ENCODE peak calls at places on chromosomes 13 and 19, in six cellular contexts. B is WERI-Rb-1, K is fibroblast of pulmonary artery, C is ascending aorta, A is fibroblast of lung, O is breast epithelium. D is an unnamed sample.

GRCh38 chr19:39479916-39480315 is 722 bp upstream of the TIMM50 start:
- DNase-seq in B (no peak), K (no peak), C (no peak), A (no peak), O (no peak), D (no peak)

GRCh38 chr13:35930665-35931631 is 200.2 kb downstream of the DCLK1 start:
- DNase-seq in B (no peak), K (no peak), C (no peak), A (no peak), O (no peak), D (no peak)

GRCh38 chr19:55606817-55607216 is 1.4 kb downstream of the ZNF865 start:
- DNase-seq in B (no peak), K (no peak), C (no peak), A (no peak), O (no peak), D (no peak)

GRCh38 chr13:52925775-52926285 is 77.4 kb upstream of the PCDH8 start:
- DNase-seq in B (peak), K (peak), C (no peak), A (no peak), O (no peak), D (no peak)

GRCh38 chr19:35566738-35567137 is 3.3 kb upstream of the ATP4A start:
- DNase-seq in B (no peak), K (no peak), C (peak), A (no peak), O (no peak), D (no peak)

GRCh38 chr13:96460571-96460970 is 370.7 kb downstream of the HS6ST3 start:
- DNase-seq in B (no peak), K (peak), C (no peak), A (no peak), O (no peak), D (no peak)

GRCh38 chr19:45100797-45101196 is 7.8 kb downstream of the PPP1R37 start:
- DNase-seq in B (no peak), K (no peak), C (no peak), A (peak), O (no peak), D (no peak)

GRCh38 chr19:19463348-19464117 is 51.8 kb downstream of the TSSK6 start:
- DNase-seq in B (no peak), K (peak), C (peak), A (peak), O (no peak), D (peak)

GRCh38 chr19:35153701-35154534 is 617 bp upstream of the FXYD5 start:
- DNase-seq in B (peak), K (peak), C (no peak), A (no peak), O (no peak), D (no peak)

GRCh38 chr13:71867101-71867814 is at the start of gene DACH1:
- DNase-seq in B (peak), K (peak), C (peak), A (peak), O (peak), D (no peak)

GRCh38 chr19:12990447-12990846 is 4.8 kb upstream of the NFIX start:
- DNase-seq in B (no peak), K (no peak), C (no peak), A (no peak), O (no peak), D (no peak)

GRCh38 chr13:92175330-92175729 is 776.9 kb downstream of the GPC5 start:
- DNase-seq in B (peak), K (peak), C (no peak), A (peak), O (no peak), D (no peak)

DNA sequence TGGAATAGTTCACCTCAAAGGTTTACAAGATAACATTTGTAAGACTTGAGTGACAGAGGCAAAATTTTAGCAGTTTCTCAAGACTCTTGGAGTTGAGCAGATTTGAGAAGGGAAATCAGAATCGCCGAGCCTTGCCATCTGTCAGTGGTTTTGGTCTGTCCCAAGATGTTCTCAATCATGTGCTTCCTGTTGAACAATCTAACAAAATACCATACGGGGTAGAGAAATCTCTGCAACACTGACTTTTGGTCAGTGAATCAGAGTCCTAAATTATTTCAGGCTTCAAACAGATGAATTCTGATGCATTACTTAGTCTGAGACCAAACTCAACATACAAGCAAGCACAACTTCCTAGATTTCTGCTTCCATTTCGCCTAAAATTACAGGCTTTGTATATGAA is 3.8 kb downstream of the KCTD12 start:
- DNase-seq in B (no peak), K (peak), C (no peak), A (peak), O (no peak), D (peak)
- H3K4me3 ChIP-seq in B (no peak), K (peak), C (peak), A (peak), O (peak), D (no peak)

GRCh38 chr13:24922390-24923304 is 158.7 kb downstream of the RNF17 start:
- DNase-seq in B (peak), K (peak), C (peak), A (peak), O (peak), D (peak)
- TF ChIP-seq CTCF in B (peak), K (no peak), C (no peak), A (no peak), O (no peak), D (no peak)

GRCh38 chr19:388691-389090 is 20.3 kb downstream of the C2CD4C start:
- DNase-seq in B (no peak), K (no peak), C (no peak), A (no peak), O (no peak), D (no peak)
- H3K4me3 ChIP-seq in B (no peak), K (no peak), C (no peak), A (no peak), O (no peak), D (no peak)

GRCh38 chr19:48826606-48827020 is 9.7 kb downstream of the HSD17B14 start:
- DNase-seq in B (no peak), K (no peak), C (no peak), A (no peak), O (no peak), D (no peak)
- TF ChIP-seq CTCF in B (peak), K (peak), C (no peak), A (no peak), O (no peak), D (peak)

DNA sequence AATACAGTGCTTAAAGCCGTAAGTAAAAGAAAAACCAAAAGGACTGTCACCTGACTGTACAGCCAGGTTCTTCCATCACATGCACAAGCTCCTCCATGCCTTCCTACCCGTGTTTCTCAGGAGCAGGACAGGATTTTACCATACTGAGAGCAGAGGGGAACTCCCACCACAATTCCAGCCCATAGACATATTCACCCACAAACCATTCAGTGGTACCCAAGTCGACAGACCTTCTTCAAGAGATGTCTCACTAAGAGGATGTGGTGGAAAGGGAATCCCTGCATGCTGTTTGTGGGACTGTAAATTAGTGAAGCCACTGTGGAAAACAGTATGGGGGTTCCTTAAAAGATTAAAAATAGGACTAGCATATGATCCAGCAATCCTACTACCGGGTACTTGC is 66.9 kb upstream of the DOCK9 start:
- DNase-seq in B (no peak), K (no peak), C (no peak), A (no peak), O (no peak), D (no peak)
- H3K4me3 ChIP-seq in B (no peak), K (no peak), C (no peak), A (no peak), O (no peak), D (no peak)

D was measured in AG09309.